ENCODE peak calls at places on chromosomes 5 and 9, in seven cellular contexts. Q is CD8-positive, alpha-beta memory T cell; U is sigmoid colon; E is osteoblast; T is spleen; L is coronary artery; O is lower lobe of right lung. C is an unnamed sample.
A peak's percentile ranks its signal among the peaks of the same experiment; 100 is the strongest.

GRCh38 chr5:154190652-154191304 is at the start of gene GALNT10:
- DNase-seq in Q (peak; percentile 76), U (peak; percentile 77), E (peak; percentile 98), T (peak; percentile 95), L (no peak), O (peak; percentile 80), C (no peak)

GRCh38 chr5:74149395-74149794 is 491.1 kb downstream of the ENC1 start:
- DNase-seq in Q (no peak), U (peak; percentile 72), E (no peak), T (no peak), L (no peak), O (peak; percentile 73), C (peak; percentile 60)

GRCh38 chr5:156528673-156529072 is 201.7 kb downstream of the SGCD start:
- DNase-seq in Q (no peak), U (no peak), E (no peak), T (no peak), L (no peak), O (no peak), C (no peak)

GRCh38 chr5:111513175-111513520 is 813 bp upstream of the STARD4 start:
- DNase-seq in Q (no peak), U (no peak), E (peak; percentile 85), T (no peak), L (no peak), O (no peak), C (no peak)

GRCh38 chr5:16412556-16412955 is 53.0 kb downstream of the ZNF622 start:
- DNase-seq in Q (no peak), U (no peak), E (no peak), T (no peak), L (no peak), O (no peak), C (no peak)

GRCh38 chr5:139251281-139251687 is 42.3 kb upstream of the MATR3 start:
- DNase-seq in Q (no peak), U (peak; percentile 10), E (no peak), T (no peak), L (no peak), O (no peak), C (no peak)

GRCh38 chr9:85215416-85215815 is 526.3 kb downstream of the AGTPBP1 start:
- DNase-seq in Q (no peak), U (no peak), E (no peak), T (no peak), L (no peak), O (no peak), C (no peak)

GRCh38 chr5:107769531-107769930 is 98.8 kb upstream of the EFNA5 start:
- DNase-seq in Q (no peak), U (no peak), E (no peak), T (no peak), L (no peak), O (no peak), C (no peak)

GRCh38 chr5:17831279-17831678 is 197.0 kb downstream of the TAF11L14 start:
- DNase-seq in Q (no peak), U (no peak), E (no peak), T (no peak), L (no peak), O (no peak), C (no peak)

GRCh38 chr5:137254695-137255094 is 244.4 kb downstream of the SPOCK1 start:
- DNase-seq in Q (no peak), U (no peak), E (no peak), T (no peak), L (no peak), O (no peak), C (no peak)

GRCh38 chr5:73149540-73149939 is 23.5 kb upstream of the TMEM174 start:
- DNase-seq in Q (no peak), U (no peak), E (no peak), T (no peak), L (no peak), O (no peak), C (no peak)

GRCh38 chr5:162132348-162132747 is 64.8 kb downstream of the GABRG2 start:
- DNase-seq in Q (no peak), U (no peak), E (no peak), T (no peak), L (no peak), O (no peak), C (no peak)

GRCh38 chr9:38106488-38106887 is 37.5 kb upstream of the SHB start:
- DNase-seq in Q (no peak), U (no peak), E (no peak), T (no peak), L (no peak), O (no peak), C (no peak)

GRCh38 chr5:40984884-40985283 is 75.6 kb downstream of the C7 start:
- DNase-seq in Q (no peak), U (no peak), E (peak; percentile 64), T (no peak), L (no peak), O (no peak), C (no peak)

GRCh38 chr5:179263391-179264052 is 81.7 kb downstream of the ADAMTS2 start:
- DNase-seq in Q (no peak), U (peak; percentile 54), E (peak; percentile 81), T (no peak), L (no peak), O (peak; percentile 27), C (no peak)

GRCh38 chr5:756171-756570 is 28.4 kb downstream of the ZDHHC11B start:
- DNase-seq in Q (no peak), U (peak; percentile 60), E (no peak), T (no peak), L (peak; percentile 68), O (peak; percentile 60), C (no peak)

GRCh38 chr5:82422751-82423181 is 144.6 kb upstream of the RPS23 start:
- DNase-seq in Q (no peak), U (peak; percentile 69), E (peak; percentile 76), T (no peak), L (no peak), O (peak; percentile 43), C (no peak)

GRCh38 chr5:171986772-171987171 is 19.7 kb downstream of the FBXW11 start:
- DNase-seq in Q (no peak), U (no peak), E (no peak), T (no peak), L (no peak), O (no peak), C (no peak)

GRCh38 chr5:40089269-40089668 is 590.4 kb upstream of the PTGER4 start:
- DNase-seq in Q (no peak), U (no peak), E (no peak), T (no peak), L (no peak), O (no peak), C (no peak)

GRCh38 chr5:122757268-122757667 is 17.6 kb upstream of the SNX2 start:
- DNase-seq in Q (no peak), U (no peak), E (no peak), T (no peak), L (no peak), O (no peak), C (no peak)

GRCh38 chr5:122760281-122760680 is 14.6 kb upstream of the SNX2 start:
- DNase-seq in Q (no peak), U (no peak), E (no peak), T (no peak), L (no peak), O (no peak), C (no peak)

GRCh38 chr5:122759310-122759709 is 15.6 kb upstream of the SNX2 start:
- DNase-seq in Q (no peak), U (no peak), E (no peak), T (no peak), L (no peak), O (no peak), C (no peak)

GRCh38 chr5:122761115-122761514 is 13.8 kb upstream of the SNX2 start:
- DNase-seq in Q (no peak), U (no peak), E (no peak), T (no peak), L (no peak), O (no peak), C (no peak)

DNA sequence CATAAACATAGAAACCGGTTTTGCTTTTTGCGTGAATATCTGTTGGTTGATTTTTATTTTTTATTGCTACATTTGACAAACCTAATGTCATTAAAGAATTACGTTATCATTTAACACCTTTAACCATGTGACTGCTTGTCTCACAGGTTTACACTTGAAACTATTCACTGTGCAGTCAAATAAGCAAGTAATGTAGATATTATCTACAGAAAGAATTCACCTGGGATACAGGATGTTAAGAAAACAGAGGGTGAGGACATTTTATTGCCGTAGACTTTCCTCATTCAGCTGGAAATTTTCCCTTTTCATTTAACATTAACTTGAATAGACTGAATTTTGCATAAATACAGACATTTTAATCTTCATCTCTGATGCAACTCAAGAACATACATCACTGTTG is 15.1 kb upstream of the SNX2 start:
- DNase-seq in Q (no peak), U (no peak), E (no peak), T (no peak), L (no peak), O (no peak), C (no peak)
- H3K27ac ChIP-seq in Q (no peak overlapping the region), U (no peak overlapping the region), E (no peak overlapping the region), T (no peak overlapping the region), L (no peak overlapping the region), O (no peak overlapping the region), C (peak overlapping the region; percentile 16)

DNA sequence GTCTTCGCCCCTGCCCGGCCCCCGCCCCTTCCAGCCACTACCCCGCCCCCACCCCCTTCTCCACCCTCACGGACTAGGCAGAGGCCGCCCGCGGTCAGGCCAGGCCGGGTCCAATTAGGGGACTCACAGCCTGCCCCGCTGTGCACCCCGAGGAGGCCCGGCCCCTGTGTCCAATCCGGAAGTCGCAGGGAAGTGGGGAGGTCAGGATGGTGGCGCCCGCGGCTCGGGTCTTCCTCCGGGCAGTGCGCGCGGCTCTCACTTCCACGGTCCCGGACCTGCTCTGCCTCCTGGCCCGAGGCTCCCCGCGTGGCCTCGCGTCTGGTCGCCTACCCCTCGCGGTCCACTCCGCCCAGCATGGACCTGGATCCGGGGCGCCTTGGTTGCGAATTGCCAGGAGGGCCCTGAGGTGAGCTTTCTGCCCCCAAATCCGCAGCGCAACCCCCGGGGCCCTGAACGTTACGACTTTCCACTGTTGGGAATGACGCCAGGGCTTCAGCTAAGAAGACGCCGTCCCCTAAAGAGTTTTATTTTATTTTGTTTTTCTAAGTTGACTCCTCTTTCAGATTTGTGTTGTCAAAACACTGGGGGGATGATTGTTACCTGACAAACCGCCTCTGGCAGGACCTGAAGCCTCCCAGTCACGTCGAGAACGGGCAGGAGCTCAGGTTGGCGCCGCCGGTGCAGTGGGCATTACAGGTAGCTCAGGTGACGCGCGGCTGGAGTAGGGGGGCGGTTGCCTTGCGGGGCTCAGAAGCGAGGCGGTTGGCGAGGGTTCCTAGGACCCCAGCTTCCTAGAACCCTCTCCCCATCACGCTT is 790 bp upstream of the IRX2 start:
- DNase-seq in Q (no peak), U (no peak), E (peak; percentile 97), T (no peak), L (no peak), O (peak; percentile 86), C (no peak)
- H3K27ac ChIP-seq in Q (no peak overlapping the region), U (no peak overlapping the region), E (peak overlapping the region; percentile 56), T (no peak overlapping the region), L (peak overlapping the region; percentile 68), O (peak overlapping the region; percentile 90), C (peak overlapping the region; percentile 67)

GRCh38 chr9:76910861-76911260 is 4.9 kb upstream of the PRUNE2 start:
- DNase-seq in Q (no peak), U (no peak), E (no peak), T (no peak), L (no peak), O (no peak), C (no peak)
- H3K27ac ChIP-seq in Q (no peak overlapping the region), U (no peak overlapping the region), E (no peak overlapping the region), T (no peak overlapping the region), L (no peak overlapping the region), O (no peak overlapping the region), C (no peak overlapping the region)

DNA sequence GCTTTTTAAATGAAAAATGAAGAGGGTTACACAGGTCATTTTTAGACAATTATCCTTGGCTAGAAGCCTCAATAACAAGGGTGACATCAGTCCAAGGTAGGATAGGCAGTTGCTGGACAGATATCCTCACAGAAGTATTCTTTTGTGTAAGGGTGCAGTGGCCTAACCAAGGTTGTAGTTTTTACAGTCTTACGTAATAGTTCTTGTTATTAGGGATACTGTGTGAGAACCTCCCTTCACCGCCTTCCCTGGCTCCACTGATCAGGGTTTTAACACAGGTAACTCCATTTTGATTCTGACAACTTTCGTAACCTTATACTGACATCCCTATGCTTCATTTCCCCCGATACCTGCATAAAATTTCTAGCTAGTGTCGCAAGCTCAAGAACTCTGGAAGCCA is 8.7 kb upstream of the CAPSL start:
- DNase-seq in Q (no peak), U (no peak), E (no peak), T (no peak), L (no peak), O (no peak), C (no peak)
- H3K27ac ChIP-seq in Q (no peak overlapping the region), U (no peak overlapping the region), E (no peak overlapping the region), T (no peak overlapping the region), L (no peak overlapping the region), O (no peak overlapping the region), C (no peak overlapping the region)